ENCODE peak calls at places on chromosome X, in eight cellular contexts. M, H, V, Y, O, K, C and X are unnamed samples.

GRCh38 chrX:47518105-47518504 is 35.1 kb upstream of the ZNF41 start:
- DNase-seq in M (no peak), H (no peak), V (no peak), Y (no peak), O (no peak), K (no peak), C (no peak), X (no peak)

GRCh38 chrX:56728321-56728720 is 722 bp upstream of the NBDY start:
- DNase-seq in M (peak), H (no peak), V (no peak), Y (no peak), O (peak), K (peak), C (no peak), X (no peak)

GRCh38 chrX:53056292-53056691 is 7.7 kb downstream of the GPR173 start:
- DNase-seq in M (no peak), H (no peak), V (no peak), Y (no peak), O (no peak), K (no peak), C (no peak), X (no peak)

GRCh38 chrX:25754399-25754798 is 383.7 kb upstream of the MAGEB18 start:
- DNase-seq in M (no peak), H (no peak), V (no peak), Y (no peak), O (no peak), K (no peak), C (no peak), X (no peak)

GRCh38 chrX:123698979-123699378 is 33.9 kb downstream of the THOC2 start:
- DNase-seq in M (no peak), H (no peak), V (no peak), Y (no peak), O (peak), K (no peak), C (no peak), X (no peak)

GRCh38 chrX:147699061-147699460 is 212.7 kb upstream of the FMR1 start:
- DNase-seq in M (no peak), H (no peak), V (no peak), Y (no peak), O (no peak), K (peak), C (no peak), X (no peak)

GRCh38 chrX:21741869-21742701 is 15.8 kb downstream of the SMPX start:
- DNase-seq in M (no peak), H (no peak), V (no peak), Y (no peak), O (no peak), K (peak), C (no peak), X (no peak)

GRCh38 chrX:112819013-112819635 is 21.5 kb downstream of the AMOT start:
- DNase-seq in M (no peak), H (peak), V (no peak), Y (no peak), O (peak), K (peak), C (no peak), X (no peak)

GRCh38 chrX:137313627-137314026 is 252.3 kb upstream of the ZIC3 start:
- DNase-seq in M (no peak), H (peak), V (no peak), Y (no peak), O (no peak), K (no peak), C (no peak), X (no peak)

GRCh38 chrX:129791961-129792570 is 12.3 kb downstream of the SASH3 start:
- DNase-seq in M (no peak), H (no peak), V (no peak), Y (no peak), O (no peak), K (no peak), C (no peak), X (no peak)

GRCh38 chrX:3448563-3448962 is 102.1 kb upstream of the MXRA5 start:
- DNase-seq in M (no peak), H (no peak), V (no peak), Y (no peak), O (no peak), K (no peak), C (no peak), X (no peak)

GRCh38 chrX:151505796-151506195 is 57.7 kb upstream of the PASD1 start:
- DNase-seq in M (no peak), H (peak), V (no peak), Y (no peak), O (no peak), K (peak), C (no peak), X (no peak)

GRCh38 chrX:20680998-20681397 is 414.3 kb upstream of the RPS6KA3 start:
- DNase-seq in M (no peak), H (no peak), V (no peak), Y (no peak), O (no peak), K (no peak), C (no peak), X (no peak)

GRCh38 chrX:20267924-20268701 is 1.4 kb upstream of the RPS6KA3 start:
- DNase-seq in M (no peak), H (peak), V (peak), Y (peak), O (peak), K (peak), C (peak), X (peak)

GRCh38 chrX:69388526-69388925 is 115.6 kb upstream of the NALF2 start:
- DNase-seq in M (no peak), H (no peak), V (no peak), Y (no peak), O (no peak), K (no peak), C (no peak), X (peak)

GRCh38 chrX:84186603-84187358 is 1.2 kb downstream of the RPS6KA6 start:
- DNase-seq in M (peak), H (no peak), V (no peak), Y (no peak), O (peak), K (peak), C (peak), X (no peak)

GRCh38 chrX:25640276-25640675 is 497.9 kb upstream of the MAGEB18 start:
- DNase-seq in M (no peak), H (no peak), V (no peak), Y (no peak), O (no peak), K (no peak), C (no peak), X (no peak)

GRCh38 chrX:259692-260355 is 21.4 kb upstream of the PLCXD1 start:
- DNase-seq in M (no peak), H (peak), V (no peak), Y (no peak), O (no peak), K (no peak), C (no peak), X (peak)

GRCh38 chrX:4570141-4570540 is 856.7 kb upstream of the PRKX start:
- DNase-seq in M (no peak), H (no peak), V (no peak), Y (peak), O (no peak), K (no peak), C (no peak), X (no peak)

GRCh38 chrX:149699761-149700160 is 12.1 kb upstream of the MAGEA11 start:
- DNase-seq in M (no peak), H (no peak), V (no peak), Y (no peak), O (no peak), K (no peak), C (no peak), X (no peak)

GRCh38 chrX:97132654-97133415 is 249.1 kb downstream of the RPA4 start:
- DNase-seq in M (no peak), H (no peak), V (no peak), Y (no peak), O (no peak), K (no peak), C (peak), X (no peak)

GRCh38 chrX:23822397-23822796 is 39.4 kb downstream of the SAT1 start:
- DNase-seq in M (peak), H (no peak), V (no peak), Y (no peak), O (peak), K (peak), C (no peak), X (no peak)

GRCh38 chrX:151177141-151178027 is 1.0 kb downstream of the GPR50 start:
- DNase-seq in M (no peak), H (no peak), V (no peak), Y (no peak), O (no peak), K (no peak), C (no peak), X (no peak)

GRCh38 chrX:37348237-37349130 is 680 bp upstream of the PRRG1 start:
- DNase-seq in M (no peak), H (no peak), V (no peak), Y (no peak), O (peak), K (peak), C (no peak), X (no peak)

GRCh38 chrX:69024931-69025330 is 140.3 kb downstream of the PJA1 start:
- DNase-seq in M (no peak), H (peak), V (no peak), Y (peak), O (peak), K (no peak), C (no peak), X (peak)

GRCh38 chrX:15675490-15675921 is 10.9 kb upstream of the CLTRN start:
- DNase-seq in M (peak), H (peak), V (peak), Y (peak), O (no peak), K (peak), C (peak), X (peak)

GRCh38 chrX:30597258-30598012 is 19.9 kb upstream of the TASL start:
- DNase-seq in M (no peak), H (no peak), V (no peak), Y (no peak), O (no peak), K (no peak), C (peak), X (no peak)

GRCh38 chrX:48505481-48505880 is 3.3 kb upstream of the PORCN start:
- DNase-seq in M (no peak), H (no peak), V (no peak), Y (no peak), O (no peak), K (no peak), C (no peak), X (no peak)

GRCh38 chrX:38142598-38142997 is 78.1 kb downstream of the SRPX start:
- DNase-seq in M (no peak), H (no peak), V (no peak), Y (no peak), O (peak), K (no peak), C (no peak), X (no peak)

GRCh38 chrX:46782034-46782433 is 23.1 kb upstream of the SLC9A7 start:
- DNase-seq in M (no peak), H (no peak), V (no peak), Y (no peak), O (no peak), K (no peak), C (no peak), X (no peak)

GRCh38 chrX:134990475-134991473 is at the start of gene SMIM10:
- DNase-seq in M (no peak), H (peak), V (no peak), Y (peak), O (peak), K (no peak), C (peak), X (peak)

GRCh38 chrX:134101636-134102035 is 116.2 kb upstream of the GPC3 start:
- DNase-seq in M (no peak), H (no peak), V (no peak), Y (no peak), O (no peak), K (no peak), C (no peak), X (no peak)

GRCh38 chrX:3599787-3600465 is 113.5 kb downstream of the PRKX start:
- DNase-seq in M (no peak), H (no peak), V (no peak), Y (no peak), O (no peak), K (no peak), C (no peak), X (no peak)

GRCh38 chrX:103688949-103689348 is 2.5 kb upstream of the MORF4L2 start:
- DNase-seq in M (peak), H (peak), V (no peak), Y (no peak), O (peak), K (peak), C (peak), X (no peak)

GRCh38 chrX:112266136-112266535 is 183.6 kb upstream of the TRPC5 start:
- DNase-seq in M (no peak), H (no peak), V (no peak), Y (no peak), O (no peak), K (no peak), C (no peak), X (no peak)

GRCh38 chrX:119222932-119223331 is 13.2 kb upstream of the PGRMC1 start:
- DNase-seq in M (no peak), H (no peak), V (no peak), Y (no peak), O (no peak), K (no peak), C (no peak), X (no peak)

GRCh38 chrX:128975716-128976115 is 547.6 kb downstream of the SMARCA1 start:
- DNase-seq in M (peak), H (peak), V (no peak), Y (peak), O (no peak), K (peak), C (peak), X (no peak)